ENCODE peak calls at places on chromosomes 7 and 10, in nine cellular contexts. One of them, this sample, is unnamed. For H3K36me3, the result is how much of the 10 kb centered on the place peaks cover.

GRCh38 chr7:26631601-26632000 is 232.8 kb downstream of the SKAP2 start:
- DNase-seq in brain microvascular endothelial cell: no peak
- DNase-seq in colonic mucosa: no peak
- DNase-seq in CD8-positive, alpha-beta T cell: no peak
- DNase-seq in adrenal gland: no peak
- DNase-seq in fibroblast of lung: no peak
- DNase-seq in lower lobe of right lung: no peak
- DNase-seq in naive thymus-derived CD4-positive, alpha-beta T cell: no peak
- DNase-seq in PC-3: no peak
- DNase-seq in this sample: no peak

GRCh38 chr10:5965266-5965665 is 12.1 kb downstream of the IL15RA start:
- DNase-seq in brain microvascular endothelial cell: no peak
- DNase-seq in colonic mucosa: peak
- DNase-seq in CD8-positive, alpha-beta T cell: no peak
- DNase-seq in adrenal gland: no peak
- DNase-seq in fibroblast of lung: no peak
- DNase-seq in lower lobe of right lung: peak
- DNase-seq in naive thymus-derived CD4-positive, alpha-beta T cell: no peak
- DNase-seq in PC-3: no peak
- DNase-seq in this sample: no peak

GRCh38 chr7:67631496-67631895 is 634.9 kb downstream of the TYW1 start:
- DNase-seq in brain microvascular endothelial cell: no peak
- DNase-seq in colonic mucosa: no peak
- DNase-seq in CD8-positive, alpha-beta T cell: no peak
- DNase-seq in adrenal gland: no peak
- DNase-seq in fibroblast of lung: no peak
- DNase-seq in lower lobe of right lung: no peak
- DNase-seq in naive thymus-derived CD4-positive, alpha-beta T cell: no peak
- DNase-seq in PC-3: no peak
- DNase-seq in this sample: no peak

GRCh38 chr7:76428868-76429805 is 4.4 kb downstream of the ZP3 start:
- DNase-seq in brain microvascular endothelial cell: peak
- DNase-seq in colonic mucosa: no peak
- DNase-seq in CD8-positive, alpha-beta T cell: no peak
- DNase-seq in adrenal gland: peak
- DNase-seq in fibroblast of lung: peak
- DNase-seq in lower lobe of right lung: no peak
- DNase-seq in naive thymus-derived CD4-positive, alpha-beta T cell: no peak
- DNase-seq in PC-3: no peak
- DNase-seq in this sample: no peak

GRCh38 chr10:100999742-101000601 is at the start of gene LZTS2:
- DNase-seq in brain microvascular endothelial cell: no peak
- DNase-seq in colonic mucosa: no peak
- DNase-seq in CD8-positive, alpha-beta T cell: no peak
- DNase-seq in adrenal gland: peak
- DNase-seq in fibroblast of lung: peak
- DNase-seq in lower lobe of right lung: no peak
- DNase-seq in naive thymus-derived CD4-positive, alpha-beta T cell: no peak
- DNase-seq in PC-3: no peak
- DNase-seq in this sample: no peak

GRCh38 chr10:30816144-30816811 is 186.7 kb upstream of the LYZL2 start:
- DNase-seq in brain microvascular endothelial cell: no peak
- DNase-seq in colonic mucosa: no peak
- DNase-seq in CD8-positive, alpha-beta T cell: no peak
- DNase-seq in adrenal gland: no peak
- DNase-seq in fibroblast of lung: no peak
- DNase-seq in lower lobe of right lung: no peak
- DNase-seq in naive thymus-derived CD4-positive, alpha-beta T cell: no peak
- DNase-seq in PC-3: no peak
- DNase-seq in this sample: no peak

GRCh38 chr10:113454341-113455061 is 98.4 kb upstream of the HABP2 start:
- DNase-seq in brain microvascular endothelial cell: peak
- DNase-seq in colonic mucosa: peak
- DNase-seq in CD8-positive, alpha-beta T cell: no peak
- DNase-seq in adrenal gland: peak
- DNase-seq in fibroblast of lung: peak
- DNase-seq in lower lobe of right lung: peak
- DNase-seq in naive thymus-derived CD4-positive, alpha-beta T cell: no peak
- DNase-seq in PC-3: peak
- DNase-seq in this sample: peak

GRCh38 chr7:7816084-7816483 is 97.7 kb upstream of the RPA3 start:
- DNase-seq in brain microvascular endothelial cell: no peak
- DNase-seq in colonic mucosa: no peak
- DNase-seq in CD8-positive, alpha-beta T cell: no peak
- DNase-seq in adrenal gland: no peak
- DNase-seq in fibroblast of lung: no peak
- DNase-seq in lower lobe of right lung: no peak
- DNase-seq in naive thymus-derived CD4-positive, alpha-beta T cell: peak
- DNase-seq in PC-3: no peak
- DNase-seq in this sample: no peak

GRCh38 chr7:114548576-114548975 is 134.0 kb downstream of the FOXP2 start:
- DNase-seq in brain microvascular endothelial cell: no peak
- DNase-seq in colonic mucosa: no peak
- DNase-seq in CD8-positive, alpha-beta T cell: no peak
- DNase-seq in adrenal gland: no peak
- DNase-seq in fibroblast of lung: peak
- DNase-seq in lower lobe of right lung: no peak
- DNase-seq in naive thymus-derived CD4-positive, alpha-beta T cell: no peak
- DNase-seq in PC-3: no peak
- DNase-seq in this sample: no peak

GRCh38 chr10:74640134-74640533 is 186.3 kb upstream of the KAT6B start:
- DNase-seq in brain microvascular endothelial cell: no peak
- DNase-seq in colonic mucosa: no peak
- DNase-seq in CD8-positive, alpha-beta T cell: no peak
- DNase-seq in adrenal gland: no peak
- DNase-seq in fibroblast of lung: peak
- DNase-seq in lower lobe of right lung: no peak
- DNase-seq in naive thymus-derived CD4-positive, alpha-beta T cell: no peak
- DNase-seq in PC-3: peak
- DNase-seq in this sample: peak

GRCh38 chr7:70072220-70072619 is 473.9 kb downstream of the AUTS2 start:
- DNase-seq in brain microvascular endothelial cell: no peak
- DNase-seq in colonic mucosa: peak
- DNase-seq in CD8-positive, alpha-beta T cell: no peak
- DNase-seq in adrenal gland: peak
- DNase-seq in fibroblast of lung: peak
- DNase-seq in lower lobe of right lung: no peak
- DNase-seq in naive thymus-derived CD4-positive, alpha-beta T cell: no peak
- DNase-seq in PC-3: no peak
- DNase-seq in this sample: no peak

GRCh38 chr10:4242561-4243035 is 457.6 kb upstream of the KLF6 start:
- DNase-seq in brain microvascular endothelial cell: peak
- DNase-seq in colonic mucosa: no peak
- DNase-seq in CD8-positive, alpha-beta T cell: no peak
- DNase-seq in adrenal gland: no peak
- DNase-seq in fibroblast of lung: peak
- DNase-seq in lower lobe of right lung: no peak
- DNase-seq in naive thymus-derived CD4-positive, alpha-beta T cell: no peak
- DNase-seq in PC-3: peak
- DNase-seq in this sample: no peak

GRCh38 chr7:28176174-28176573 is 4.4 kb downstream of the JAZF1 start:
- DNase-seq in brain microvascular endothelial cell: no peak
- DNase-seq in colonic mucosa: no peak
- DNase-seq in CD8-positive, alpha-beta T cell: no peak
- DNase-seq in adrenal gland: peak
- DNase-seq in fibroblast of lung: no peak
- DNase-seq in lower lobe of right lung: no peak
- DNase-seq in naive thymus-derived CD4-positive, alpha-beta T cell: no peak
- DNase-seq in PC-3: no peak
- DNase-seq in this sample: no peak

GRCh38 chr10:43233601-43234430 is 33.0 kb downstream of the RASGEF1A start:
- DNase-seq in brain microvascular endothelial cell: no peak
- DNase-seq in colonic mucosa: no peak
- DNase-seq in CD8-positive, alpha-beta T cell: no peak
- DNase-seq in adrenal gland: no peak
- DNase-seq in fibroblast of lung: no peak
- DNase-seq in lower lobe of right lung: peak
- DNase-seq in naive thymus-derived CD4-positive, alpha-beta T cell: no peak
- DNase-seq in PC-3: no peak
- DNase-seq in this sample: no peak

GRCh38 chr7:106778656-106779250 is 86.3 kb upstream of the PIK3CG start:
- DNase-seq in brain microvascular endothelial cell: no peak
- DNase-seq in colonic mucosa: no peak
- DNase-seq in CD8-positive, alpha-beta T cell: no peak
- DNase-seq in adrenal gland: no peak
- DNase-seq in fibroblast of lung: no peak
- DNase-seq in lower lobe of right lung: no peak
- DNase-seq in naive thymus-derived CD4-positive, alpha-beta T cell: no peak
- DNase-seq in PC-3: no peak
- DNase-seq in this sample: no peak
- H3K27ac ChIP-seq in brain microvascular endothelial cell: no peak
- H3K27ac ChIP-seq in colonic mucosa: no peak
- H3K27ac ChIP-seq in CD8-positive, alpha-beta T cell: no peak
- H3K27ac ChIP-seq in adrenal gland: no peak
- H3K27ac ChIP-seq in fibroblast of lung: no peak
- H3K27ac ChIP-seq in lower lobe of right lung: no peak
- H3K27ac ChIP-seq in naive thymus-derived CD4-positive, alpha-beta T cell: no peak
- H3K27ac ChIP-seq in PC-3: no peak
- H3K27ac ChIP-seq in this sample: no peak

GRCh38 chr7:64706625-64707292 is 40.8 kb downstream of the ZNF107 start:
- DNase-seq in brain microvascular endothelial cell: no peak
- DNase-seq in colonic mucosa: no peak
- DNase-seq in CD8-positive, alpha-beta T cell: no peak
- DNase-seq in adrenal gland: no peak
- DNase-seq in fibroblast of lung: no peak
- DNase-seq in lower lobe of right lung: no peak
- DNase-seq in naive thymus-derived CD4-positive, alpha-beta T cell: no peak
- DNase-seq in PC-3: no peak
- DNase-seq in this sample: no peak
- H3K36me3 ChIP-seq in brain microvascular endothelial cell: under half
- H3K36me3 ChIP-seq in colonic mucosa: under half
- H3K36me3 ChIP-seq in CD8-positive, alpha-beta T cell: under half
- H3K36me3 ChIP-seq in adrenal gland: under half
- H3K36me3 ChIP-seq in fibroblast of lung: under half
- H3K36me3 ChIP-seq in lower lobe of right lung: under half
- H3K36me3 ChIP-seq in naive thymus-derived CD4-positive, alpha-beta T cell: under half
- H3K36me3 ChIP-seq in PC-3: half or more
- H3K36me3 ChIP-seq in this sample: under half

GRCh38 chr10:93788413-93789208 is 30.9 kb downstream of the LGI1 start:
- DNase-seq in brain microvascular endothelial cell: no peak
- DNase-seq in colonic mucosa: no peak
- DNase-seq in CD8-positive, alpha-beta T cell: no peak
- DNase-seq in adrenal gland: no peak
- DNase-seq in fibroblast of lung: no peak
- DNase-seq in lower lobe of right lung: no peak
- DNase-seq in naive thymus-derived CD4-positive, alpha-beta T cell: no peak
- DNase-seq in PC-3: no peak
- DNase-seq in this sample: no peak

GRCh38 chr10:93796167-93796566 is 38.4 kb downstream of the LGI1 start:
- DNase-seq in brain microvascular endothelial cell: no peak
- DNase-seq in colonic mucosa: no peak
- DNase-seq in CD8-positive, alpha-beta T cell: no peak
- DNase-seq in adrenal gland: no peak
- DNase-seq in fibroblast of lung: no peak
- DNase-seq in lower lobe of right lung: no peak
- DNase-seq in naive thymus-derived CD4-positive, alpha-beta T cell: no peak
- DNase-seq in PC-3: no peak
- DNase-seq in this sample: no peak

GRCh38 chr10:93790454-93790853 is 32.7 kb downstream of the LGI1 start:
- DNase-seq in brain microvascular endothelial cell: no peak
- DNase-seq in colonic mucosa: no peak
- DNase-seq in CD8-positive, alpha-beta T cell: no peak
- DNase-seq in adrenal gland: no peak
- DNase-seq in fibroblast of lung: no peak
- DNase-seq in lower lobe of right lung: no peak
- DNase-seq in naive thymus-derived CD4-positive, alpha-beta T cell: no peak
- DNase-seq in PC-3: no peak
- DNase-seq in this sample: no peak
- H3K27ac ChIP-seq in brain microvascular endothelial cell: no peak
- H3K27ac ChIP-seq in colonic mucosa: no peak
- H3K27ac ChIP-seq in CD8-positive, alpha-beta T cell: no peak
- H3K27ac ChIP-seq in adrenal gland: no peak
- H3K27ac ChIP-seq in fibroblast of lung: no peak
- H3K27ac ChIP-seq in lower lobe of right lung: no peak
- H3K27ac ChIP-seq in naive thymus-derived CD4-positive, alpha-beta T cell: no peak
- H3K27ac ChIP-seq in PC-3: no peak
- H3K27ac ChIP-seq in this sample: no peak

DNA sequence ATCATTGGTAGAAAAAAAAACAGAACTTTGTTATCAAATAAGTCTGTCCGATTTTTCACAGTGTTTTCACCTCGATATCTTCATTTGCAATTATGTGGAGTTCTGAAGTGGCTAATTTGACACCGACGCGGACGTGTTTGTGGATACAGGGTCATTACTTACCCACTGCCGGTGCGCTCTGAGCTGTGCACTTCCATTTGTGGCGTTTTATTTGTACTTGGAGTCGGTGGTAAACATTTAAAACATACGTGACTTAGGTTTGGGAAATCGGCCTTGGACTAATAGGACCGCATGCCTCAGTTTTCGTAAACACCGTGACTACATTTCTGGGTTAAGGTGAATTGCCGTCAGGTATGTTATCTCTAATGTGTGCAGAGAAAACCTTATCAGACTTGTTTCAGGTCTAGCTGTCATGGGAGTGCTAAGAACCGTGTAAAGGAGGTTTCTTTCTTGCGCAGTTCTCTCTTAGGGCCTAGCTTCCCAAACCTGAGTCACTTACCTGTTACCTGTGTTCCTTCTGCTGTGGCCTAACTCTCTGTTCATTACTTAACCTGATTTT is 51.7 kb upstream of the NCF1 start:
- DNase-seq in brain microvascular endothelial cell: no peak
- DNase-seq in colonic mucosa: no peak
- DNase-seq in CD8-positive, alpha-beta T cell: no peak
- DNase-seq in adrenal gland: no peak
- DNase-seq in fibroblast of lung: no peak
- DNase-seq in lower lobe of right lung: no peak
- DNase-seq in naive thymus-derived CD4-positive, alpha-beta T cell: no peak
- DNase-seq in PC-3: no peak
- DNase-seq in this sample: no peak
- H3K36me3 ChIP-seq in brain microvascular endothelial cell: under half
- H3K36me3 ChIP-seq in colonic mucosa: under half
- H3K36me3 ChIP-seq in CD8-positive, alpha-beta T cell: under half
- H3K36me3 ChIP-seq in adrenal gland: under half
- H3K36me3 ChIP-seq in fibroblast of lung: under half
- H3K36me3 ChIP-seq in lower lobe of right lung: half or more
- H3K36me3 ChIP-seq in naive thymus-derived CD4-positive, alpha-beta T cell: under half
- H3K36me3 ChIP-seq in PC-3: under half
- H3K36me3 ChIP-seq in this sample: under half

DNA sequence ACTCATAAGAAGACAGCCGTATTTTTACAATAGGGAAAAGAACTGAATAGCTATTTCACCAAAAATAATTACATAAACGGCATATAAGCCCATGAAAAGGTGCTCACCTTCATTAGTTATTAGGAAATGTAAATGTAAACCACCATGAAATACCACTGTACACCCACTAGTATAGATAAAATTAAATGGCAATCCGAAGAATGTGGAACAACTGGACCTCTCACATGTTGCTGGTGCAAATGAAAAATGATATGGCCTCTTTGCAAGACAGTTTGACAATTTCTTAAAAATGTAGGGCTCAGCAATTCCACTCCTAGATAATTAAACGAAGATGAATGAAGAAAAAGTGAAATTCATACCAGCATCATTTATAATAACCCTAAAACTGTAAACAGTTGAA is 91.8 kb downstream of the MAPK8 start:
- DNase-seq in brain microvascular endothelial cell: no peak
- DNase-seq in colonic mucosa: no peak
- DNase-seq in CD8-positive, alpha-beta T cell: no peak
- DNase-seq in adrenal gland: no peak
- DNase-seq in fibroblast of lung: no peak
- DNase-seq in lower lobe of right lung: no peak
- DNase-seq in naive thymus-derived CD4-positive, alpha-beta T cell: no peak
- DNase-seq in PC-3: no peak
- DNase-seq in this sample: no peak
- H3K27ac ChIP-seq in brain microvascular endothelial cell: no peak
- H3K27ac ChIP-seq in colonic mucosa: no peak
- H3K27ac ChIP-seq in CD8-positive, alpha-beta T cell: no peak
- H3K27ac ChIP-seq in adrenal gland: no peak
- H3K27ac ChIP-seq in fibroblast of lung: no peak
- H3K27ac ChIP-seq in lower lobe of right lung: no peak
- H3K27ac ChIP-seq in naive thymus-derived CD4-positive, alpha-beta T cell: no peak
- H3K27ac ChIP-seq in PC-3: no peak
- H3K27ac ChIP-seq in this sample: no peak